ENCODE peak calls at places on chromosomes 13 and 19, in nine cellular contexts. M is stimulated activated CD4-positive, alpha-beta T cell treated with anti-CD3 and anti-CD28 coated beads, Interleukin-15, amount 100 ng/mL, for 1 hour; O is progenitor cell of endocrine pancreas; F is fibroblast of the conjunctiva; W is IMR-90; S is brain microvascular endothelial cell; T is amniotic epithelial cell; L is NT2/D1; X is activated CD8-positive, alpha-beta memory T cell treated with anti-CD3 and anti-CD28 coated beads for 24 hours. H is an unnamed sample.

GRCh38 chr19:45442927-45443461 is 19.3 kb upstream of the ERCC1 start:
- DNase-seq in M (no peak), O (no peak), F (no peak), W (peak; percentile 59), S (peak; percentile 83), T (no peak), L (no peak), X (no peak), H (peak; percentile 59)

GRCh38 chr13:26515721-26516120 is 41.8 kb upstream of the WASF3 start:
- DNase-seq in M (no peak), O (no peak), F (no peak), W (no peak), S (no peak), T (no peak), L (peak; percentile 5), X (no peak), H (no peak)

GRCh38 chr13:102317593-102317992 is 84.3 kb downstream of the FGF14 start:
- DNase-seq in M (no peak), O (no peak), F (peak; percentile 28), W (peak; percentile 8), S (no peak), T (peak; percentile 86), L (no peak), X (no peak), H (peak; percentile 90)

GRCh38 chr19:9849786-9850185 is 14.7 kb downstream of the PIN1 start:
- DNase-seq in M (no peak), O (no peak), F (no peak), W (no peak), S (no peak), T (no peak), L (no peak), X (no peak), H (no peak)

GRCh38 chr19:5132698-5133651 is 164.1 kb downstream of the KDM4B start:
- DNase-seq in M (no peak), O (no peak), F (no peak), W (no peak), S (no peak), T (no peak), L (no peak), X (no peak), H (no peak)

GRCh38 chr19:4157164-4157563 is 3.7 kb downstream of the CREB3L3 start:
- DNase-seq in M (no peak), O (no peak), F (no peak), W (no peak), S (no peak), T (no peak), L (no peak), X (no peak), H (no peak)

GRCh38 chr19:1233361-1233667 is 4.5 kb downstream of the CBARP start:
- DNase-seq in M (no peak), O (no peak), F (no peak), W (no peak), S (no peak), T (no peak), L (no peak), X (no peak), H (no peak)

GRCh38 chr19:52138614-52139290 is 986 bp downstream of the ZNF616 start:
- DNase-seq in M (no peak), O (peak; percentile 25), F (no peak), W (peak; percentile 19), S (peak; percentile 12), T (peak; percentile 11), L (peak; percentile 28), X (peak; percentile 69), H (peak; percentile 16)

GRCh38 chr19:610801-611505 is 21.3 kb downstream of the HCN2 start:
- DNase-seq in M (peak; percentile 34), O (no peak), F (peak; percentile 29), W (peak; percentile 76), S (peak; percentile 92), T (peak; percentile 93), L (no peak), X (peak; percentile 86), H (peak; percentile 72)